ENCODE peak calls at places on chromosomes 16 and 17, in nine cellular contexts. One of them, this sample, is unnamed. For H3K27me3 and H3K4me1, the result is how much of the 10 kb centered on the place peaks cover.

GRCh38 chr16:84924339-84925091 is 86.8 kb downstream of the ZDHHC7 start:
- DNase-seq in fibroblast of lung: peak
- DNase-seq in neural progenitor cell: no peak
- DNase-seq in tibial nerve: peak
- DNase-seq in GM23338: peak
- DNase-seq in pancreas: no peak
- DNase-seq in H1: no peak
- DNase-seq in prostate gland: no peak
- DNase-seq in heart right ventricle: peak
- DNase-seq in this sample: no peak

GRCh38 chr17:70084476-70084875 is 9.5 kb downstream of the KCNJ16 start:
- DNase-seq in fibroblast of lung: peak
- DNase-seq in neural progenitor cell: peak
- DNase-seq in tibial nerve: no peak
- DNase-seq in GM23338: peak
- DNase-seq in pancreas: no peak
- DNase-seq in H1: no peak
- DNase-seq in prostate gland: no peak
- DNase-seq in heart right ventricle: no peak
- DNase-seq in this sample: no peak

GRCh38 chr17:78412403-78412802 is 34.0 kb downstream of the PGS1 start:
- DNase-seq in fibroblast of lung: no peak
- DNase-seq in neural progenitor cell: peak
- DNase-seq in tibial nerve: no peak
- DNase-seq in GM23338: peak
- DNase-seq in pancreas: no peak
- DNase-seq in H1: no peak
- DNase-seq in prostate gland: no peak
- DNase-seq in heart right ventricle: no peak
- DNase-seq in this sample: peak

GRCh38 chr17:80379348-80379747 is 35.6 kb upstream of the ENDOV start:
- DNase-seq in fibroblast of lung: no peak
- DNase-seq in neural progenitor cell: no peak
- DNase-seq in tibial nerve: no peak
- DNase-seq in GM23338: no peak
- DNase-seq in pancreas: no peak
- DNase-seq in H1: no peak
- DNase-seq in prostate gland: no peak
- DNase-seq in heart right ventricle: no peak
- DNase-seq in this sample: no peak

GRCh38 chr17:46866325-46866724 is 14.9 kb downstream of the WNT9B start:
- DNase-seq in fibroblast of lung: no peak
- DNase-seq in neural progenitor cell: no peak
- DNase-seq in tibial nerve: no peak
- DNase-seq in GM23338: no peak
- DNase-seq in pancreas: no peak
- DNase-seq in H1: no peak
- DNase-seq in prostate gland: no peak
- DNase-seq in heart right ventricle: no peak
- DNase-seq in this sample: no peak

GRCh38 chr17:67746704-67747571 is 29.2 kb downstream of the NOL11 start:
- DNase-seq in fibroblast of lung: no peak
- DNase-seq in neural progenitor cell: no peak
- DNase-seq in tibial nerve: no peak
- DNase-seq in GM23338: no peak
- DNase-seq in pancreas: no peak
- DNase-seq in H1: no peak
- DNase-seq in prostate gland: no peak
- DNase-seq in heart right ventricle: no peak
- DNase-seq in this sample: no peak

GRCh38 chr16:67395458-67396158 is 2.3 kb upstream of the TPPP3 start:
- DNase-seq in fibroblast of lung: no peak
- DNase-seq in neural progenitor cell: peak
- DNase-seq in tibial nerve: no peak
- DNase-seq in GM23338: no peak
- DNase-seq in pancreas: peak
- DNase-seq in H1: no peak
- DNase-seq in prostate gland: no peak
- DNase-seq in heart right ventricle: no peak
- DNase-seq in this sample: peak

GRCh38 chr17:40516581-40517285 is 15.3 kb upstream of the TNS4 start:
- DNase-seq in fibroblast of lung: no peak
- DNase-seq in neural progenitor cell: no peak
- DNase-seq in tibial nerve: no peak
- DNase-seq in GM23338: no peak
- DNase-seq in pancreas: no peak
- DNase-seq in H1: no peak
- DNase-seq in prostate gland: no peak
- DNase-seq in heart right ventricle: no peak
- DNase-seq in this sample: peak

GRCh38 chr16:78147846-78148535 is 48.5 kb downstream of the WWOX start:
- DNase-seq in fibroblast of lung: no peak
- DNase-seq in neural progenitor cell: no peak
- DNase-seq in tibial nerve: no peak
- DNase-seq in GM23338: no peak
- DNase-seq in pancreas: no peak
- DNase-seq in H1: no peak
- DNase-seq in prostate gland: no peak
- DNase-seq in heart right ventricle: no peak
- DNase-seq in this sample: no peak

GRCh38 chr16:3022697-3023414 is 886 bp downstream of the HCFC1R1 start:
- DNase-seq in fibroblast of lung: peak
- DNase-seq in neural progenitor cell: no peak
- DNase-seq in tibial nerve: no peak
- DNase-seq in GM23338: no peak
- DNase-seq in pancreas: peak
- DNase-seq in H1: peak
- DNase-seq in prostate gland: no peak
- DNase-seq in heart right ventricle: no peak
- DNase-seq in this sample: no peak

GRCh38 chr17:13086142-13086769 is 68.4 kb upstream of the ELAC2 start:
- DNase-seq in fibroblast of lung: peak
- DNase-seq in neural progenitor cell: no peak
- DNase-seq in tibial nerve: no peak
- DNase-seq in GM23338: no peak
- DNase-seq in pancreas: no peak
- DNase-seq in H1: no peak
- DNase-seq in prostate gland: no peak
- DNase-seq in heart right ventricle: no peak
- DNase-seq in this sample: no peak

GRCh38 chr17:78342438-78343098 is 17.3 kb downstream of the SOCS3 start:
- DNase-seq in fibroblast of lung: peak
- DNase-seq in neural progenitor cell: no peak
- DNase-seq in tibial nerve: no peak
- DNase-seq in GM23338: peak
- DNase-seq in pancreas: peak
- DNase-seq in H1: no peak
- DNase-seq in prostate gland: no peak
- DNase-seq in heart right ventricle: peak
- DNase-seq in this sample: peak

GRCh38 chr17:81409190-81409935 is 14.1 kb downstream of the BAHCC1 start:
- DNase-seq in fibroblast of lung: no peak
- DNase-seq in neural progenitor cell: peak
- DNase-seq in tibial nerve: no peak
- DNase-seq in GM23338: peak
- DNase-seq in pancreas: no peak
- DNase-seq in H1: no peak
- DNase-seq in prostate gland: no peak
- DNase-seq in heart right ventricle: no peak
- DNase-seq in this sample: no peak
- TF ChIP-seq CTCF in fibroblast of lung: no peak
- TF ChIP-seq CTCF in neural progenitor cell: peak
- TF ChIP-seq CTCF in tibial nerve: no peak
- TF ChIP-seq CTCF in GM23338: peak
- TF ChIP-seq CTCF in pancreas: no peak
- TF ChIP-seq CTCF in H1: no peak
- TF ChIP-seq CTCF in prostate gland: no peak
- TF ChIP-seq CTCF in heart right ventricle: no peak
- TF ChIP-seq CTCF in this sample: no peak

GRCh38 chr17:57152916-57153528 is 68.0 kb downstream of the AKAP1 start:
- DNase-seq in fibroblast of lung: no peak
- DNase-seq in neural progenitor cell: no peak
- DNase-seq in tibial nerve: no peak
- DNase-seq in GM23338: no peak
- DNase-seq in pancreas: no peak
- DNase-seq in H1: no peak
- DNase-seq in prostate gland: no peak
- DNase-seq in heart right ventricle: no peak
- DNase-seq in this sample: no peak
- H3K27me3 ChIP-seq in fibroblast of lung: under half
- H3K27me3 ChIP-seq in neural progenitor cell: under half
- H3K27me3 ChIP-seq in tibial nerve: under half
- H3K27me3 ChIP-seq in GM23338: under half
- H3K27me3 ChIP-seq in pancreas: under half
- H3K27me3 ChIP-seq in H1: under half
- H3K27me3 ChIP-seq in prostate gland: under half
- H3K27me3 ChIP-seq in heart right ventricle: under half
- H3K27me3 ChIP-seq in this sample: under half

DNA sequence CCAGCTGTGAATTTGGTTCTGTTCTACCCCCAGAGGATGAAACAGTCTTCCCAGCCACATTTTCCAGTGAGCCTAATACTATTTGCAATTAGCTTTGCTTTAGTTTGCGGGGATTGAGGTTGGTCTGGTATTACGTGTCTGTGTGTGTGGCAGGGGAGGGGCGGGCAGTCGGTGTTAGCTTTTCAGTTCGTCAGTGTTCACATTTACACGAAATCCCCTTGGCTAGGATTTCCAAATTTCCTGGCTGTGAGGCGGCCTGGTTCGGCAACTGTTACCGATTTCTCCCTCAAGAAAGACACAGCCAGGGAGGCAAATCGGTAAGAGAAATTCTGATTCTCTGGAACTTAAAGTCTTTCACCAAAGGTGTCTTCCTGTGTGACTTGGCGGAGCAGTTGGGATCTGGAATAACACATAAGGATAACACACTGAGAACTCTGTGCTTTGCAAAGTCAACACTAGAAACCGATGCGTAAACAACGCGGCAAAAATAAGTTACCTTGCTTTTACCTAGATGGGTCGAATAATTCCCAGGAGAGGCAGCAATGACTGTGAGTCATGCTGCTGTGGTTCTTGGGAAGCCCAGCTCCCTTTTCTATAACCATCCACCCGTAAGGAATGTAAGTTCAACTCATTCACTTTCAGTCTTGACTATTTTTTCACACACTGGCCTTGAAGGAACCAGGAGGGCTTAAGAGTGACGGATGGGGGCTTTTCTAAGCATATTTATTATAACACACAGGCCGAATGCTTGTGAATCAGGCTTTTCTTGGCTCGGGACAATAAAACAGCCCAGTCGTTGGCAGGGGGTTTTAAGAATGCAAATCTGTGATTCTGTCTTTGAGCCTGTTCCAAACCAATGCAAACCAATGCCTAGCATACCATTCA is 24.3 kb downstream of the GPRC5B start:
- DNase-seq in fibroblast of lung: peak
- DNase-seq in neural progenitor cell: peak
- DNase-seq in tibial nerve: no peak
- DNase-seq in GM23338: peak
- DNase-seq in pancreas: no peak
- DNase-seq in H1: no peak
- DNase-seq in prostate gland: peak
- DNase-seq in heart right ventricle: no peak
- DNase-seq in this sample: no peak
- H3K4me1 ChIP-seq in fibroblast of lung: under half
- H3K4me1 ChIP-seq in neural progenitor cell: half or more
- H3K4me1 ChIP-seq in tibial nerve: under half
- H3K4me1 ChIP-seq in GM23338: half or more
- H3K4me1 ChIP-seq in pancreas: under half
- H3K4me1 ChIP-seq in H1: under half
- H3K4me1 ChIP-seq in prostate gland: under half
- H3K4me1 ChIP-seq in heart right ventricle: under half
- H3K4me1 ChIP-seq in this sample: under half

DNA sequence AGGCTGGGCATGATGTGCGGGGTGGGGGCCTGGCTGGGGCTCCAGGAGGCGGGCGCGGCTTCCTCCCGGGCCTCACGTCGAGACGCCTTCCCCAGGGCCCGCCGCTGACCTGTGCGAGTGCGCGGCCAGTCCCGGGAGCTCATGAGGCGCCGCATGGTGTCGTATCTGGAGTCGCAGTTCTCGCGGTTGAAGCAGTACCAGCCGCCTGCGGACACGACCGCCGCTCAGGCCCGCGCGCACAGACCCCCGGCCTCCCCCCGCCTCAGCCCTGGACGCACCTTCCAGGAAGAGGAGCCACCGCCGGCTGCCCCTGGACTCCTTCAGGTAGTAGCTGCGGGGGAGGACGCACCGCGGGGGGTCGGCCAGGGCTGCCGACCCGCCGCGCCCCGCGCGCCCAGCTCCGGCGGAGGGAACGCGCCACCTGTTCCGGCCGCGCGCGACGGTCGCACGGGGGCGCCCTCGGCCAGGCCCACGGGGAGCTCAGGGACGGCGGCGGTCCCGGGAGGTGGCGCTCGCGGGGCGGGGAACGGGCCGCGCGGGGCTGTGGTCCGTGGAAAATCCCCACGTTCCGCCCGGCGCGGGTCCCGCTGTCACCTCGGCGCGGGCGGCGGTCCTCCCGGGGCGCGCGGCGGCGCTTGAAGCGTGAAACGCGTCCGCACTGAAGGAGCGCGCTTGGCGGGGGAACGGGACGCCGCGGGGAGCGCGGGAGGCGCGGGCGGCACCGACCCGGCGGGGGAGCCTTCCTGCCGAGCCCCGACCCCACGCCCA is 1.4 kb downstream of the NOTUM start:
- DNase-seq in fibroblast of lung: peak
- DNase-seq in neural progenitor cell: peak
- DNase-seq in tibial nerve: peak
- DNase-seq in GM23338: peak
- DNase-seq in pancreas: peak
- DNase-seq in H1: peak
- DNase-seq in prostate gland: peak
- DNase-seq in heart right ventricle: peak
- DNase-seq in this sample: peak
- TF ChIP-seq CTCF in fibroblast of lung: peak
- TF ChIP-seq CTCF in neural progenitor cell: peak
- TF ChIP-seq CTCF in tibial nerve: peak
- TF ChIP-seq CTCF in GM23338: peak
- TF ChIP-seq CTCF in pancreas: peak
- TF ChIP-seq CTCF in H1: peak
- TF ChIP-seq CTCF in prostate gland: peak
- TF ChIP-seq CTCF in heart right ventricle: peak
- TF ChIP-seq CTCF in this sample: peak